ENCODE peak calls at places on chromosome 6, in eight cellular contexts. K, D, N, J, F, S, V and R are unnamed samples. For H3K27me3, the result is how much of the 10 kb centered on the place peaks cover.

GRCh38 chr6:134394141-134394648 is 76.3 kb upstream of the SGK1 start:
- DNase-seq in K (no peak), V (no peak), D (no peak), S (no peak), N (no peak), F (no peak), J (no peak), R (no peak)

GRCh38 chr6:111658445-111659154 is 52.9 kb upstream of the TRAF3IP2 start:
- DNase-seq in F (no peak), V (no peak), D (peak), K (no peak), N (no peak), S (no peak), J (no peak), R (no peak)

GRCh38 chr6:34468378-34468892 is 2.6 kb downstream of the PACSIN1 start:
- DNase-seq in S (no peak), V (no peak), N (no peak), F (no peak), D (no peak), J (no peak), K (no peak), R (no peak)

GRCh38 chr6:14476793-14477531 is 359.4 kb downstream of the CD83 start:
- DNase-seq in N (no peak), J (no peak), S (peak), D (no peak), F (no peak), K (peak), V (no peak), R (no peak)

GRCh38 chr6:118892248-118893094 is 1.5 kb upstream of the ASF1A start:
- DNase-seq in K (no peak), D (no peak), S (no peak), J (no peak), V (no peak), F (no peak), N (no peak), R (no peak)

GRCh38 chr6:121932071-121933009 is 467.1 kb upstream of the HSF2 start:
- DNase-seq in J (no peak), D (no peak), S (peak), V (peak), N (no peak), K (no peak), F (peak), R (no peak)

GRCh38 chr6:42996513-42996912 is 12.1 kb downstream of the PPP2R5D start:
- DNase-seq in V (no peak), N (no peak), D (no peak), S (no peak), K (no peak), F (no peak), J (no peak), R (no peak)

GRCh38 chr6:71289039-71289801 is 609 bp downstream of the OGFRL1 start:
- DNase-seq in F (peak), K (peak), S (peak), D (no peak), J (no peak), V (peak), N (peak), R (no peak)

GRCh38 chr6:70956451-70957283 is at the start of gene B3GAT2:
- DNase-seq in N (no peak), D (peak), F (peak), K (peak), S (no peak), J (no peak), V (peak), R (no peak)

DNA sequence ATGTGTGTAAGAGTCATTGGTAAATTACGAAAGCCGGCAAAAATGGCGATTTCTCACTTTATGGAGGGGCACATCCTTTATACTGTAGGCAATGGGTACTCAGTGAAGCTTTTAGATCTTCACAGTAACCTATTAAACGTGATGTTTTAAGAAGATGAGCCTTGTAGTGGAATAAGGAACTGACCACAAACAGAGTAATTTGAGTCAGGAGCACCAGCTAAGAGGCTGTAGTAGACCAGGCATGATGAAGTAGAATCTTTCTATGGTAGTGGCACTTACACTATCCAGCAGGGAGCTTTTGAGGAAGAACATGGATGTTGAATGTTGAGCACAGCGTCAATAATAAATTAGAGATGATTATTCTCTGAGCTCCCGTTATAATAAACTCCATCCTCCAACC is 65.9 kb downstream of the HIVEP2 start:
- DNase-seq in V (no peak), K (no peak), S (no peak), N (no peak), F (no peak), D (no peak), J (no peak), R (no peak)
- H3K27ac ChIP-seq in V (no peak), K (no peak), S (no peak), N (no peak), F (no peak), D (no peak), J (no peak), R (no peak)

GRCh38 chr6:39037707-39038106 is 10.9 kb upstream of the GLP1R start:
- DNase-seq in J (no peak), N (no peak), F (no peak), K (no peak), V (no peak), D (no peak), S (no peak), R (no peak)

GRCh38 chr6:39037082-39037487 is 11.5 kb upstream of the GLP1R start:
- DNase-seq in S (no peak), D (no peak), N (no peak), V (no peak), F (no peak), J (no peak), K (no peak), R (no peak)

GRCh38 chr6:39041072-39041471 is 7.5 kb upstream of the GLP1R start:
- DNase-seq in N (no peak), K (no peak), J (no peak), F (no peak), V (no peak), D (no peak), S (no peak), R (no peak)

GRCh38 chr6:39040080-39040673 is 8.4 kb upstream of the GLP1R start:
- DNase-seq in S (no peak), V (no peak), J (no peak), N (no peak), K (no peak), D (no peak), F (no peak), R (no peak)

GRCh38 chr6:39035689-39036088 is 12.9 kb upstream of the GLP1R start:
- DNase-seq in J (no peak), N (no peak), D (no peak), S (no peak), F (no peak), V (no peak), K (no peak), R (no peak)
- H3K27me3 ChIP-seq in J (under half), N (under half), D (under half), S (half or more), F (half or more), V (under half), K (under half), R (under half)

DNA sequence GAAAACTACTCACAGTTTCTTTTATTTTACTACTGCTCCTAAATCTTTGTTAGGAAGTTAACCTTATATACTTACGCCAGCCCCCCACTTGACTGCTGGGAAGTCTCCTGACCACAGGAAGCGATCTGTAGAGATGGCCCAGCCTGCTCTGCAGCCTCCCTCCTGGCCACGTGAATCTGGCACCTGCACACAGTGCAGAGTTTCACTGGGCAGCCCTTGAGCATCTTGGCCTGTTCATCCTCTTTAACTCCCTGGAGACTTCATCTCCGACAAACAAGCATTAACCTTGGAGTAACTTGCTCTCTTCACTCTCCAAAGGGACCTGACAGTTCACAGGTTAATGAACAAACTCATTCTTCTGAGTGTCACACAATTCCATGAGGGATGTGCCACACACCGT is 294.1 kb downstream of the BTBD9 start:
- DNase-seq in D (no peak), N (no peak), S (no peak), F (no peak), K (no peak), J (no peak), V (no peak), R (no peak)
- H3K27ac ChIP-seq in D (no peak), N (no peak), S (no peak), F (no peak), K (no peak), J (no peak), V (no peak), R (no peak)

GRCh38 chr6:100132005-100132404 is 138.0 kb upstream of the MCHR2 start:
- DNase-seq in N (no peak), F (no peak), K (no peak), J (no peak), S (no peak), D (no peak), V (no peak), R (no peak)
- H3K27me3 ChIP-seq in N (under half), F (under half), K (under half), J (under half), S (under half), D (under half), V (under half), R (under half)

GRCh38 chr6:160349837-160350236 is 1.7 kb downstream of the SLC22A3 start:
- DNase-seq in K (no peak), D (no peak), N (no peak), J (no peak), F (no peak), S (no peak), V (no peak), R (no peak)

GRCh38 chr6:160357088-160357487 is 8.9 kb downstream of the SLC22A3 start:
- DNase-seq in F (no peak), J (no peak), V (no peak), S (no peak), K (no peak), D (no peak), N (no peak), R (no peak)

GRCh38 chr6:160356074-160356754 is 8.0 kb downstream of the SLC22A3 start:
- DNase-seq in N (no peak), D (no peak), F (no peak), S (no peak), J (no peak), K (no peak), V (no peak), R (no peak)

GRCh38 chr6:160355001-160355400 is 6.8 kb downstream of the SLC22A3 start:
- DNase-seq in K (no peak), F (no peak), V (no peak), S (no peak), J (no peak), D (peak), N (no peak), R (no peak)

DNA sequence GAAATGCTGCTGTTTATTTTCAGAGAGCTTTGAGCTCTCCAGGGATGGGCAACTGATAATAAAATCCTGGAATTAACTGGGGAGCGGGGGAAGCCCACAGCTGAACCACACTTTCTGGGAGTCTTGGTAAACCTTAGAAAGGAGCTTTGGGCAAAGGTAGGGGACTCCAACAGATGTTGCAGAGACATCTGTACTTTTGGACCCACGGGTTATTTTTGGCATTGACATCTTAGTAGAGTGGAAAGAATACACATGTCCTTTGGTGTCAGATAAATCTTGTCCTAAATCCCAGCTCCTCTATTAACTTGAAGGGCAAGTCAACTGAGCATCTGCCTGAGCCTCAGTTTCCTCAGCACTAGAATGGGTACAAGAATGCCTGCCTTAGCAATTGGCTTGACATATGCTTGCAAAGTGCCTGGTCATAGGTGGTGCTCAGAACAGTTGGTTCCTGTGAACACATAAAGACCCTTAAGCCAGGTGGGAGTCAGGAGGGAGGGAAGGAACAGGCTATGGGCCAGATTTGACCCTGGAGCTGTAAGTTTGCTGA is 5.8 kb downstream of the SLC22A3 start:
- DNase-seq in K (no peak), S (no peak), N (no peak), V (no peak), F (no peak), D (no peak), J (no peak), R (no peak)
- H3K27ac ChIP-seq in K (no peak), S (no peak), N (no peak), V (peak), F (no peak), D (no peak), J (no peak), R (no peak)

GRCh38 chr6:37756141-37756540 is 58.5 kb upstream of the MDGA1 start:
- DNase-seq in S (no peak), D (no peak), K (no peak), J (no peak), N (no peak), F (no peak), V (no peak), R (no peak)

GRCh38 chr6:37758234-37758633 is 60.6 kb upstream of the MDGA1 start:
- DNase-seq in V (no peak), S (no peak), D (no peak), K (no peak), F (no peak), J (no peak), N (no peak), R (no peak)

GRCh38 chr6:37758647-37759046 is 60.9 kb upstream of the ZFAND3 start:
- DNase-seq in N (no peak), F (no peak), J (no peak), K (no peak), S (no peak), V (no peak), D (no peak), R (no peak)

GRCh38 chr6:37759221-37760154 is 60.0 kb upstream of the ZFAND3 start:
- DNase-seq in V (no peak), D (no peak), F (no peak), K (no peak), N (no peak), S (no peak), J (no peak), R (no peak)

GRCh38 chr6:37757381-37757780 is 59.7 kb upstream of the MDGA1 start:
- DNase-seq in S (no peak), N (no peak), K (no peak), D (no peak), J (no peak), V (no peak), F (no peak), R (no peak)
- H3K27me3 ChIP-seq in S (under half), N (under half), K (under half), D (under half), J (under half), V (under half), F (under half), R (under half)

DNA sequence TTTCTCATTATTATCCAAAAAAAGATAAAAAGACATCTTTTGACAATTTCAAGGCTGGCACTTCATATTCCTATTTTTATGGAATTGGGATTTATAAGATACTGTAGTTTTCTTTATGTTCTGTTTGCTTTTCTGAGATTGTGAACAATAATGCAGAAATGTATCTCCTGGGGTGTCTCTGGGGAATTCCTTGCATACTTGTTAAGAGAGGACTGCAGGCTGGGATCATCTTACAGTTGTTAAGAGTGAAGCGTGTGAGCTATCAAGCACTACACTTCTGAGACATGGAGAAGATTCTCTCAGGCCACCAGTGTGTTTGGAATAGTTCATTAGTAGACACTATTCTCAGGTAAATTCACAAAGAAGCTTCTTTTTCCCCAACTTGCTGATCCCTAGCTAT is 963.3 kb upstream of the GJE1 start:
- DNase-seq in S (no peak), D (no peak), V (no peak), F (peak), N (no peak), K (no peak), J (no peak), R (no peak)
- H3K27ac ChIP-seq in S (no peak), D (no peak), V (no peak), F (no peak), N (no peak), K (no peak), J (no peak), R (no peak)

GRCh38 chr6:3775386-3775785 is 23.9 kb upstream of the PXDC1 start:
- DNase-seq in J (no peak), S (no peak), F (no peak), V (no peak), K (no peak), N (no peak), D (no peak), R (no peak)

GRCh38 chr6:3777695-3778461 is 26.4 kb upstream of the PXDC1 start:
- DNase-seq in N (no peak), J (no peak), K (no peak), F (no peak), V (no peak), D (no peak), S (no peak), R (no peak)

GRCh38 chr6:3778701-3779573 is 27.4 kb upstream of the PXDC1 start:
- DNase-seq in N (no peak), D (peak), F (no peak), S (no peak), K (no peak), V (no peak), J (no peak), R (no peak)

GRCh38 chr6:3775906-3776305 is 24.4 kb upstream of the PXDC1 start:
- DNase-seq in F (no peak), N (no peak), J (no peak), D (no peak), K (no peak), V (no peak), S (no peak), R (no peak)

DNA sequence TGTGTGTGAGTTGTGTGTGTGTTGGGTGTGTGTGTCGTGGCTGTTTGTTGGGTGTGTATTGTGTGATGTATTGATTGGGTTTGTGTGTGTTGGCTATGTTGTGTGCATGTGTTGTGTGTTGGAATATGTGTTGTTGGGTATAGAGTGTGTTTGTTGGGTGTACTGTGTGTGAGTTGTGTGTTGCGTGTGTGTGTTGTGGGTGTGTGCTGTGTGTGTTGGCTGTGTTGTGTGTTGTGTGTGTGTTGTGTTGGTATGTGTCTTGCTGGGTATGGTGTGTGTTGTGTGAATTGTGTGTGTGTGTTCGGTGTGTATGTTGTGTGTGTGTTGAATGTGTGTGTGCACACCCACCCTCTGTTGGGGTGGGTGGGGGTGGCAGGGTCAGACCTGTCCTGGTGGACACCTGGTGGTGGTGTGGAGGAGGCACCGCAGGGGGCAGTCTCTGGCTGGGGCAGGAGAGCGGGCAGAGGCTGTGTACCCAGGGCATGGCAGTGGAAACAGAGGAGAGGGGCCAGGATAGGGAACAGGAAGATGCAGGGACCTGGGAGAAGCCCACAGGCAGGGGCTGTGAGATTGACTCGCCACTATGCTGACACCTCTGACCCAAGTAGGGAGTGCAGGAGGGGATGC is 25.5 kb upstream of the PXDC1 start:
- DNase-seq in F (peak), V (no peak), K (no peak), J (no peak), N (no peak), D (no peak), S (no peak), R (no peak)
- H3K27me3 ChIP-seq in F (under half), V (under half), K (under half), J (under half), N (under half), D (under half), S (under half), R (under half)

GRCh38 chr6:126040826-126041225 is 54.5 kb downstream of the TRMT11 start:
- DNase-seq in D (peak), N (no peak), F (no peak), J (no peak), V (no peak), K (peak), S (no peak), R (no peak)
- H3K27ac ChIP-seq in D (no peak), N (no peak), F (no peak), J (peak), V (peak), K (peak), S (no peak), R (no peak)